ENCODE peak calls at places on chromosomes 5 and 9, in six cellular contexts. O, W, I, Q, C and Z are unnamed samples.

GRCh38 chr9:137278061-137278912 is 761 bp downstream of the TOR4A start:
- DNase-seq in O (no peak), C (no peak), Q (no peak), W (no peak), I (no peak), Z (peak; percentile 90)

GRCh38 chr5:90144625-90145327 is 264.8 kb downstream of the CETN3 start:
- DNase-seq in Q (no peak), C (no peak), W (no peak), O (no peak), I (no peak), Z (no peak)

GRCh38 chr9:138047469-138048040 is 170.0 kb downstream of the CACNA1B start:
- DNase-seq in I (no peak), C (peak; percentile 29), O (no peak), Q (peak; percentile 17), W (no peak), Z (no peak)

GRCh38 chr5:151357792-151358191 is 10.4 kb upstream of the SLC36A2 start:
- DNase-seq in Q (no peak), W (no peak), O (no peak), C (no peak), I (no peak), Z (no peak)

GRCh38 chr5:126965061-126965475 is 65.3 kb downstream of the MARCHF3 start:
- DNase-seq in I (no peak), C (no peak), W (peak; percentile 82), O (peak; percentile 31), Q (no peak), Z (no peak)

GRCh38 chr9:136799079-136799853 is 3.1 kb downstream of the CCDC183 start:
- DNase-seq in W (no peak), O (no peak), I (no peak), C (no peak), Q (peak; percentile 89), Z (peak; percentile 60)

GRCh38 chr5:143924311-143924710 is 112.3 kb downstream of the HMHB1 start:
- DNase-seq in Q (no peak), I (no peak), C (no peak), O (no peak), W (no peak), Z (no peak)

GRCh38 chr5:132005591-132005990 is 5.9 kb downstream of the ACSL6 start:
- DNase-seq in W (no peak), C (no peak), O (no peak), Q (no peak), I (no peak), Z (no peak)

GRCh38 chr5:173094012-173094661 is 38.0 kb downstream of the CREBRF start:
- DNase-seq in C (no peak), W (peak; percentile 29), I (no peak), Q (no peak), O (peak; percentile 3), Z (no peak)

GRCh38 chr5:67809589-67809988 is 406.0 kb upstream of the PIK3R1 start:
- DNase-seq in O (no peak), W (no peak), I (no peak), Q (no peak), C (no peak), Z (no peak)

GRCh38 chr9:114300153-114300845 is 22.6 kb upstream of the ORM1 start:
- DNase-seq in I (no peak), W (no peak), C (peak; percentile 55), Q (peak; percentile 10), O (no peak), Z (peak; percentile 24)

GRCh38 chr5:9059920-9060691 is 485.8 kb downstream of the SEMA5A start:
- DNase-seq in C (no peak), Q (no peak), W (peak; percentile 82), I (no peak), O (peak; percentile 76), Z (no peak)

GRCh38 chr9:76378367-76379073 is 15.7 kb downstream of the RFK start:
- DNase-seq in C (no peak), W (no peak), Q (no peak), I (no peak), O (no peak), Z (no peak)

GRCh38 chr9:10009401-10009800 is 603.4 kb downstream of the PTPRD start:
- DNase-seq in W (no peak), O (no peak), C (no peak), Q (no peak), I (no peak), Z (no peak)

GRCh38 chr5:147208134-147208533 is 26.7 kb upstream of the STK32A start:
- DNase-seq in C (no peak), Q (no peak), O (no peak), W (no peak), I (no peak), Z (no peak)

GRCh38 chr9:34746526-34746925 is 36.6 kb upstream of the CCL21 start:
- DNase-seq in Q (no peak), W (no peak), O (no peak), I (no peak), C (no peak), Z (no peak)

GRCh38 chr5:189976-190365 is 1.3 kb upstream of the LRRC14B start:
- DNase-seq in W (no peak), I (no peak), O (no peak), Q (no peak), C (peak; percentile 56), Z (peak; percentile 71)

GRCh38 chr5:173236531-173237501 is 1.8 kb upstream of the NKX2-5 start:
- DNase-seq in I (no peak), Q (no peak), C (no peak), O (no peak), W (no peak), Z (no peak)

GRCh38 chr5:103804714-103805113 is 242.1 kb upstream of the NUDT12 start:
- DNase-seq in C (no peak), O (no peak), I (no peak), Q (no peak), W (peak; percentile 48), Z (no peak)

GRCh38 chr9:75633658-75634057 is 256.8 kb upstream of the PCSK5 start:
- DNase-seq in I (no peak), C (no peak), Q (no peak), W (no peak), O (no peak), Z (no peak)

GRCh38 chr5:107469064-107469463 is 201.7 kb downstream of the EFNA5 start:
- DNase-seq in O (no peak), Q (no peak), W (no peak), C (no peak), I (no peak), Z (no peak)

GRCh38 chr5:165185726-165186125 is 1680.3 kb downstream of the MAT2B start:
- DNase-seq in I (no peak), O (no peak), C (no peak), Q (no peak), W (no peak), Z (no peak)

GRCh38 chr5:134139891-134140469 is 25.5 kb downstream of the TCF7 start:
- DNase-seq in W (no peak), C (peak; percentile 40), Q (peak; percentile 19), I (peak; percentile 5), O (no peak), Z (no peak)

GRCh38 chr9:121651014-121651294 is 480 bp upstream of the DAB2IP start:
- DNase-seq in W (no peak), C (no peak), O (no peak), Q (no peak), I (no peak), Z (no peak)
- H3K4me3 ChIP-seq in W (no peak overlapping the region), C (peak overlapping the region; percentile 37), O (peak overlapping the region; percentile 82), Q (peak overlapping the region; percentile 68), I (peak overlapping the region; percentile 63), Z (peak overlapping the region; percentile 49)

GRCh38 chr5:1445895-1446601 is 808 bp upstream of the SLC6A3 start:
- DNase-seq in W (no peak), Q (peak; percentile 17), O (no peak), I (no peak), C (no peak), Z (peak; percentile 27)
- H3K4me3 ChIP-seq in W (no peak overlapping the region), Q (no peak overlapping the region), O (no peak overlapping the region), I (no peak overlapping the region), C (no peak overlapping the region), Z (no peak overlapping the region)

DNA sequence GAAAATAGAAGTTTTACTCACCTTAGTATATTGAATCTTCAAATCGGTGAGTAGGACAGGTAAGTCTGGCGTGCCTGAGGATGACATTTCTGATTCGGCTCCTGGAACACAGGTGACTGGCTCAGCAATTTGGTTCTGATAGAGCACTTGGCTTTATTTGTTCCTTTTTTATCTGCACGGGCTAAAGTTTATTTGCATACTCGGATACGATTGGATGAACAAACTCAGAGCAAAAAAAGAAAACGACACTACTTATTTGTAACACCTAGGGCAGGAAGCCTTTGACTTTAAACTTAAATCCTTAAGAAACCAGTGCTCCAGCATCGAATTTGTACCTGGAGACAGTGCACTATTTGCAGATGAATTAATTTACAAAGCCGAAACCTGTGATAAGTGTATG is at the start of gene ALDH1A1:
- DNase-seq in W (no peak), O (no peak), I (no peak), C (no peak), Q (peak; percentile 70), Z (no peak)
- H3K4me3 ChIP-seq in W (no peak within 1 kb of the TSS), O (peak within 1 kb of the TSS; percentile 26), I (peak within 1 kb of the TSS; percentile 41), C (peak within 1 kb of the TSS; percentile 44), Q (peak within 1 kb of the TSS; percentile 35), Z (peak within 1 kb of the TSS; percentile 42)

GRCh38 chr9:134670851-134671281 is 29.3 kb downstream of the COL5A1 start:
- DNase-seq in O (no peak), I (no peak), C (peak; percentile 57), Q (no peak), W (no peak), Z (peak; percentile 17)

GRCh38 chr9:134666801-134667200 is 25.2 kb downstream of the COL5A1 start:
- DNase-seq in Q (no peak), O (no peak), W (no peak), I (no peak), C (no peak), Z (no peak)

GRCh38 chr9:134669556-134669955 is 28.0 kb downstream of the COL5A1 start:
- DNase-seq in W (no peak), I (no peak), C (peak; percentile 65), Q (no peak), O (no peak), Z (no peak)

GRCh38 chr9:134671341-134672113 is 29.9 kb downstream of the COL5A1 start:
- DNase-seq in Q (no peak), C (peak; percentile 44), I (no peak), W (no peak), O (no peak), Z (peak; percentile 29)

GRCh38 chr9:134670042-134670525 is 28.5 kb downstream of the COL5A1 start:
- DNase-seq in Q (no peak), W (peak; percentile 78), C (peak; percentile 45), O (no peak), I (no peak), Z (no peak)
- H3K4me3 ChIP-seq in Q (no peak overlapping the region), W (no peak overlapping the region), C (no peak overlapping the region), O (no peak overlapping the region), I (no peak overlapping the region), Z (no peak overlapping the region)

GRCh38 chr9:124868511-124869465 is 6.9 kb downstream of the ARPC5L start:
- DNase-seq in I (peak; percentile 77), W (no peak), C (peak; percentile 92), Q (peak; percentile 90), O (no peak), Z (peak; percentile 89)

GRCh38 chr9:124869466-124869985 is 7.6 kb downstream of the ARPC5L start:
- DNase-seq in Q (peak; percentile 43), W (no peak), C (no peak), O (no peak), I (no peak), Z (no peak)

GRCh38 chr9:124870723-124871122 is 8.8 kb downstream of the ARPC5L start:
- DNase-seq in O (no peak), C (no peak), I (no peak), W (no peak), Q (no peak), Z (no peak)

GRCh38 chr9:124869986-124870560 is 8.1 kb downstream of the ARPC5L start:
- DNase-seq in C (no peak), W (no peak), Q (peak; percentile 60), I (no peak), O (no peak), Z (no peak)

GRCh38 chr9:124871156-124871561 is 9.2 kb downstream of the ARPC5L start:
- DNase-seq in I (no peak), O (no peak), C (no peak), W (no peak), Q (no peak), Z (no peak)
- H3K4me3 ChIP-seq in I (no peak overlapping the region), O (peak overlapping the region; percentile 96), C (no peak overlapping the region), W (peak overlapping the region; percentile 99), Q (no peak overlapping the region), Z (no peak overlapping the region)